ENCODE peak calls at places on chromosome 4, in four cellular contexts. E is breast epithelium, Q is lower leg skin, C is tibial nerve. J is an unnamed sample.

GRCh38 chr4:18844726-18845125 is 823.2 kb upstream of the LCORL start:
- DNase-seq in E (no peak), Q (no peak), C (no peak), J (no peak)

GRCh38 chr4:34183916-34184315 is 2060.4 kb downstream of the ARAP2 start:
- DNase-seq in E (no peak), Q (no peak), C (no peak), J (no peak)

GRCh38 chr4:138919094-138919936 is 96.3 kb upstream of the NOCT start:
- DNase-seq in E (peak; percentile 63), Q (peak; percentile 28), C (peak; percentile 47), J (no peak)

GRCh38 chr4:122665148-122665547 is 44.3 kb upstream of the IL21 start:
- DNase-seq in E (no peak), Q (no peak), C (no peak), J (no peak)

GRCh38 chr4:113823291-113823659 is 61.7 kb upstream of the CAMK2D start:
- DNase-seq in E (no peak), Q (no peak), C (no peak), J (no peak)

GRCh38 chr4:67871867-67872266 is 11.9 kb downstream of the TMPRSS11D start:
- DNase-seq in E (no peak), Q (no peak), C (no peak), J (no peak)

GRCh38 chr4:87188063-87188462 is 32.4 kb downstream of the KLHL8 start:
- DNase-seq in E (no peak), Q (no peak), C (no peak), J (no peak)

GRCh38 chr4:173391691-173392090 is 7.2 kb downstream of the SCRG1 start:
- DNase-seq in E (no peak), Q (no peak), C (no peak), J (no peak)

GRCh38 chr4:78079701-78080430 is 22.7 kb downstream of the FRAS1 start:
- DNase-seq in E (no peak), Q (no peak), C (no peak), J (no peak)

GRCh38 chr4:5974321-5974720 is 43.9 kb downstream of the C4orf50 start:
- DNase-seq in E (no peak), Q (no peak), C (no peak), J (no peak)

GRCh38 chr4:22238742-22239141 is 277.1 kb downstream of the ADGRA3 start:
- DNase-seq in E (no peak), Q (no peak), C (no peak), J (no peak)

GRCh38 chr4:2806392-2807355 is 13.8 kb downstream of the SH3BP2 start:
- DNase-seq in E (no peak), Q (peak; percentile 77), C (peak; percentile 76), J (no peak)

GRCh38 chr4:110854021-110854678 is 231.3 kb upstream of the PITX2 start:
- DNase-seq in E (peak; percentile 54), Q (no peak), C (no peak), J (no peak)

GRCh38 chr4:101104264-101105052 is 242.9 kb downstream of the PPP3CA start:
- DNase-seq in E (no peak), Q (no peak), C (no peak), J (no peak)

GRCh38 chr4:38145741-38146140 is 185.5 kb downstream of the PTTG2 start:
- DNase-seq in E (no peak), Q (no peak), C (no peak), J (no peak)

GRCh38 chr4:17576932-17577659 is at the start of gene LAP3:
- DNase-seq in E (peak; percentile 96), Q (peak; percentile 97), C (peak; percentile 99), J (peak; percentile 84)

GRCh38 chr4:80097395-80098177 is 24.6 kb upstream of the ANTXR2 start:
- DNase-seq in E (no peak), Q (peak; percentile 70), C (peak; percentile 42), J (no peak)

GRCh38 chr4:102537280-102537679 is 36.1 kb downstream of the NFKB1 start:
- DNase-seq in E (no peak), Q (no peak), C (no peak), J (no peak)

GRCh38 chr4:36363024-36363423 is 81.6 kb downstream of the DTHD1 start:
- DNase-seq in E (no peak), Q (no peak), C (no peak), J (no peak)

GRCh38 chr4:165967486-165967885 is 94.4 kb downstream of the TLL1 start:
- DNase-seq in E (no peak), Q (no peak), C (no peak), J (no peak)

GRCh38 chr4:139229534-139230039 is 50.4 kb downstream of the MGARP start:
- DNase-seq in E (no peak), Q (no peak), C (no peak), J (no peak)

GRCh38 chr4:170723171-170723570 is 633.4 kb upstream of the AADAT start:
- DNase-seq in E (no peak), Q (no peak), C (no peak), J (no peak)

GRCh38 chr4:68152411-68152810 is 22.7 kb upstream of the TMPRSS11F start:
- DNase-seq in E (no peak), Q (no peak), C (no peak), J (no peak)

GRCh38 chr4:77821775-77822174 is 2.6 kb upstream of the CNOT6L start:
- DNase-seq in E (no peak), Q (no peak), C (no peak), J (no peak)

GRCh38 chr4:109155682-109156243 is 146.7 kb downstream of the COL25A1 start:
- DNase-seq in E (no peak), Q (no peak), C (no peak), J (no peak)

GRCh38 chr4:11765849-11766453 is 337.3 kb upstream of the HS3ST1 start:
- DNase-seq in E (no peak), Q (no peak), C (no peak), J (no peak)

GRCh38 chr4:22522206-22522605 is 6.3 kb upstream of the ADGRA3 start:
- DNase-seq in E (no peak), Q (no peak), C (no peak), J (no peak)

GRCh38 chr4:110508827-110509446 is 33.0 kb downstream of the ENPEP start:
- DNase-seq in E (no peak), Q (no peak), C (no peak), J (no peak)

GRCh38 chr4:79682801-79683217 is 274.8 kb upstream of the GK2 start:
- DNase-seq in E (no peak), Q (no peak), C (no peak), J (no peak)

GRCh38 chr4:170391066-170391754 is 301.5 kb upstream of the AADAT start:
- DNase-seq in E (no peak), Q (no peak), C (no peak), J (no peak)

DNA sequence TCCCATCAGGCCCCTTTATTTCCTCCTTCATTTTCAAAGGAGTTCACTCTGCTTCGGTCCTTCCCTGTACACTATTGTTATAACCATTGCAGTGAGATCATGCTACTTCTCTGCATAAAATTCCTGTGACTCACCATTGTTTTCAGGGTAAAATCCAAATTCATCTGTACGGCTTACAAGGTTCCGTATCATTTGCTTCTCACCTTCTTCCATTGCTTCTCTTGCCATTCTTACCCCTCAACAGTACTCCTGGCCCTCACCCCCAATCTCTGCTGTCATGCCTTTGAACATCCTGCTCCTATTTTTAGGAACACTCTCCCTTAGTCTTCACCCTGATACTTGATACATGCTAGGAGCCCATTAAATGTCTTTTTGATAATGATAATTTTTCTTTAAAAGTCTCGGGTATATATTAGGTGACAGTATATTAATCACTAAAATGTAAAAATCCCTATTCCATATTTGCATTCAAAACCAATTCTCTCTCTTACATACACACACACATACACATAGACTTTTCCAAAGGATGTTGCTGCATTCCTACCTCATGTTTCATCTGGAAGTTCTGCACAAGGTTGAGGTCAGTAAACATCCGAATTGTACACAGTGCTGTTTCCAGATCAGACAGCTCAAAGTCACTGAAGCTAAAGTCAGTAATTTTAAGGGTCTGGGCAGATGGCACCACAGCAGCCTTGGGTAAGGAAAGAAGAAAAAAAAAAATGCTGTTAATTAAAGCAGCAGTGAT is 103.4 kb downstream of the PDE5A start:
- DNase-seq in E (no peak), Q (no peak), C (no peak), J (no peak)
- TF ChIP-seq POLR2A in E (no peak), Q (no peak), C (no peak), J (no peak)

GRCh38 chr4:40736910-40737309 is 12.8 kb upstream of the NSUN7 start:
- DNase-seq in E (no peak), Q (no peak), C (no peak), J (no peak)
- TF ChIP-seq CTCF in E (no peak), Q (no peak), C (no peak), J (peak; percentile 42)

GRCh38 chr4:54233697-54234496 is 4.8 kb downstream of the PDGFRA start:
- DNase-seq in E (peak; percentile 56), Q (peak; percentile 67), C (peak; percentile 69), J (no peak)
- TF ChIP-seq POLR2A in E (no peak), Q (no peak), C (no peak), J (no peak)

GRCh38 chr4:523601-524000 is 24.6 kb downstream of the PIGG start:
- DNase-seq in E (no peak), Q (no peak), C (no peak), J (no peak)
- TF ChIP-seq CTCF in E (no peak), Q (no peak), C (no peak), J (no peak)

GRCh38 chr4:1032861-1033260 is 21.4 kb downstream of the FGFRL1 start:
- DNase-seq in E (no peak), Q (no peak), C (no peak), J (no peak)

GRCh38 chr4:1031956-1032795 is 20.8 kb downstream of the FGFRL1 start:
- DNase-seq in E (no peak), Q (no peak), C (no peak), J (no peak)

GRCh38 chr4:1029957-1030520 is 18.6 kb downstream of the FGFRL1 start:
- DNase-seq in E (no peak), Q (no peak), C (no peak), J (no peak)

GRCh38 chr4:1030559-1030958 is 19.1 kb downstream of the FGFRL1 start:
- DNase-seq in E (no peak), Q (no peak), C (no peak), J (no peak)

DNA sequence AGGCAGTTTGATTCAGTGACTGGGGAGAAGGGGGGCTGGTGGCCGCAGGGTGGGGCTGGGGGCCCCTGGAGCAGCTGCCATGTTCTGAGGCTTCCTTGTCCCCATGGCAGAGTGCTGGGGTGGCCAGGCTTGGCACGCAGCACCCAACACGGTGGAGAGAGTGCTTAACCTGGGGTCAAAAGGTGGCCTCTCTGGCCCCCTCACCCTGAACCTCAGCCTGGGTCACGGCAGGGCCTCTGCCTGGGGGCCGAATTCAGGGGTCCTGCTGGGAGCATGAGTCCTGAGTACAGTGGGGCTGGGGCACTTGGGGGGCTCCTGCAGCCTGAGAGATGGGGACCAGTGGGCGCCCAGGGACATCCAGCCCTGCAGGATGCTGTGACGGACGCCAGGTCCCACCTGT is 19.9 kb downstream of the FGFRL1 start:
- DNase-seq in E (no peak), Q (no peak), C (no peak), J (no peak)
- TF ChIP-seq POLR2A in E (no peak), Q (no peak), C (no peak), J (no peak)

GRCh38 chr4:175253184-175253902 is 335.2 kb downstream of the ADAM29 start:
- DNase-seq in E (no peak), Q (no peak), C (no peak), J (no peak)
- TF ChIP-seq CTCF in E (no peak), Q (no peak), C (no peak), J (no peak)